ENCODE peak calls at places on chromosomes 11 and 22, in five cellular contexts. S is dermis microvascular lymphatic vessel endothelial cell; J is NCI-H460; Z is stimulated activated effector memory CD8-positive, alpha-beta T cell treated with anti-CD3 and anti-CD28 coated beads, Interleukin-12 subunit alpha, Interleukin-12 subunit beta, amount 100 ng/mL, for 72 hours; V is adipocyte. M is an unnamed sample.

GRCh38 chr11:108973402-108974119 is 308.7 kb downstream of the DDX10 start:
- DNase-seq in S (peak; percentile 75), J (peak; percentile 5), Z (no peak), V (peak; percentile 60), M (peak; percentile 85)

GRCh38 chr11:29018631-29019030 is 910.4 kb downstream of the METTL15 start:
- DNase-seq in Z (no peak), V (peak; percentile 58), S (peak; percentile 89), J (peak; percentile 58), M (peak; percentile 67)

GRCh38 chr11:121318848-121319834 is 26.6 kb downstream of the SC5D start:
- DNase-seq in V (peak; percentile 81), J (peak; percentile 16), Z (no peak), S (peak; percentile 35), M (peak; percentile 62)

GRCh38 chr11:122202951-122203456 is 87.0 kb upstream of the BLID start:
- DNase-seq in Z (peak; percentile 54), V (peak; percentile 92), J (peak; percentile 50), S (peak; percentile 69), M (peak; percentile 79)

GRCh38 chr11:9017773-9018172 is 14.0 kb upstream of the NRIP3 start:
- DNase-seq in Z (no peak), J (no peak), V (no peak), S (no peak), M (peak; percentile 91)

GRCh38 chr22:49011769-49012598 is 815.7 kb downstream of the BRD1 start:
- DNase-seq in Z (peak; percentile 26), V (no peak), S (no peak), J (no peak), M (no peak)

GRCh38 chr22:25200967-25201366 is 1.3 kb downstream of the CRYBB3 start:
- DNase-seq in V (no peak), J (no peak), S (no peak), Z (no peak), M (no peak)

GRCh38 chr22:26669060-26669481 is 11.7 kb downstream of the MIAT start:
- DNase-seq in S (peak; percentile 45), Z (no peak), J (peak; percentile 45), V (peak; percentile 60), M (peak; percentile 62)

GRCh38 chr11:57646756-57647303 is 2.9 kb downstream of the YPEL4 start:
- DNase-seq in S (no peak), J (no peak), Z (no peak), V (no peak), M (no peak)

GRCh38 chr22:25953276-25953675 is 211.3 kb downstream of the MYO18B start:
- DNase-seq in J (no peak), S (no peak), V (no peak), Z (no peak), M (no peak)

GRCh38 chr11:67287355-67288197 is 1.5 kb upstream of the ANKRD13D start:
- DNase-seq in J (no peak), S (no peak), Z (no peak), V (no peak), M (no peak)

GRCh38 chr22:25702046-25702445 is 39.9 kb upstream of the MYO18B start:
- DNase-seq in V (peak; percentile 67), S (peak; percentile 10), J (no peak), Z (no peak), M (peak; percentile 46)

GRCh38 chr11:120248551-120249278 is 8.8 kb downstream of the POU2F3 start:
- DNase-seq in J (no peak), S (no peak), V (peak; percentile 33), Z (no peak), M (peak; percentile 78)

GRCh38 chr11:88515002-88515401 is 177.5 kb upstream of the CTSC start:
- DNase-seq in S (peak; percentile 7), J (no peak), Z (no peak), V (no peak), M (no peak)

GRCh38 chr11:68357568-68357967 is 45.2 kb downstream of the LRP5 start:
- DNase-seq in Z (no peak), J (no peak), V (no peak), S (no peak), M (no peak)

GRCh38 chr22:19376971-19377370 is 54.6 kb downstream of the HIRA start:
- DNase-seq in V (no peak), S (no peak), Z (no peak), J (no peak), M (no peak)

GRCh38 chr11:46159694-46160093 is 38.4 kb upstream of the PHF21A start:
- DNase-seq in Z (no peak), V (no peak), S (no peak), J (no peak), M (no peak)

GRCh38 chr22:39481595-39481994 is 20.5 kb upstream of the MIEF1 start:
- DNase-seq in Z (no peak), J (no peak), S (no peak), V (no peak), M (no peak)

GRCh38 chr22:47748887-47749286 is 986.4 kb downstream of the TBC1D22A start:
- DNase-seq in S (no peak), V (no peak), J (no peak), Z (no peak), M (no peak)

GRCh38 chr22:17130199-17130598 is 9.0 kb upstream of the TMEM121B start:
- DNase-seq in V (no peak), S (no peak), Z (no peak), J (no peak), M (no peak)

GRCh38 chr11:68903288-68903630 is 373 bp downstream of the MRPL21 start:
- DNase-seq in J (no peak), Z (no peak), S (no peak), V (peak; percentile 18), M (peak; percentile 11)

GRCh38 chr22:31192513-31192912 is 19.6 kb upstream of the LIMK2 start:
- DNase-seq in S (no peak), J (peak; percentile 98), Z (no peak), V (peak; percentile 76), M (no peak)

GRCh38 chr11:13486926-13487660 is 8.7 kb downstream of the PTH start:
- DNase-seq in J (peak; percentile 61), V (peak; percentile 59), S (peak; percentile 22), Z (peak; percentile 69), M (no peak)

GRCh38 chr11:32466279-32466915 is 31.1 kb upstream of the WT1 start:
- DNase-seq in S (no peak), J (no peak), V (no peak), Z (no peak), M (no peak)

GRCh38 chr22:25702571-25703167 is 39.3 kb upstream of the MYO18B start:
- DNase-seq in Z (peak; percentile 61), V (no peak), S (peak; percentile 7), J (no peak), M (no peak)

GRCh38 chr22:32660292-32660691 is 141.2 kb upstream of the TIMP3 start:
- DNase-seq in S (peak; percentile 39), J (peak; percentile 15), V (peak; percentile 85), Z (peak; percentile 65), M (peak; percentile 74)

GRCh38 chr11:67442504-67443398 is 525 bp downstream of the CORO1B start:
- DNase-seq in S (peak; percentile 22), V (no peak), Z (no peak), J (no peak), M (no peak)

GRCh38 chr11:75126564-75126963 is 24.3 kb upstream of the SLCO2B1 start:
- DNase-seq in S (no peak), V (no peak), J (no peak), Z (no peak), M (no peak)

GRCh38 chr22:49991907-49992533 is 20.5 kb downstream of the IL17REL start:
- DNase-seq in V (no peak), Z (no peak), S (no peak), J (no peak), M (no peak)

GRCh38 chr11:113193894-113194293 is 120.5 kb upstream of the TTC12 start:
- DNase-seq in Z (no peak), V (no peak), J (no peak), S (no peak), M (no peak)

GRCh38 chr11:101129203-101129943 is at the start of gene PGR:
- DNase-seq in Z (no peak), J (no peak), S (no peak), V (no peak), M (no peak)

M was measured in AG08395.